ENCODE peak calls at places on chromosome 14, in six cellular contexts. M is lower lobe of right lung; U is adrenal gland; J is pancreas; D is neural progenitor cell; E is CD8-positive, alpha-beta T cell. S is an unnamed sample.

GRCh38 chr14:99182548-99183115 is 89.4 kb downstream of the BCL11B start:
- DNase-seq in M (no peak), U (no peak), J (no peak), D (no peak), E (no peak), S (no peak)

GRCh38 chr14:95527392-95528002 is 7.4 kb upstream of the GLRX5 start:
- DNase-seq in M (no peak), U (peak; percentile 72), J (no peak), D (peak; percentile 40), E (peak; percentile 42), S (peak; percentile 42)

GRCh38 chr14:104898195-104898558 is 26.5 kb upstream of the PLD4 start:
- DNase-seq in M (no peak), U (no peak), J (peak; percentile 9), D (no peak), E (no peak), S (no peak)

GRCh38 chr14:76424359-76424758 is 48.4 kb downstream of the ESRRB start:
- DNase-seq in M (no peak), U (no peak), J (no peak), D (no peak), E (no peak), S (no peak)

GRCh38 chr14:77301103-77301502 is 19.6 kb downstream of the POMT2 start:
- DNase-seq in M (peak; percentile 61), U (peak; percentile 84), J (peak; percentile 75), D (peak; percentile 84), E (peak; percentile 52), S (peak; percentile 78)

GRCh38 chr14:44701563-44702263 is 194.6 kb upstream of the FSCB start:
- DNase-seq in M (no peak), U (no peak), J (no peak), D (peak; percentile 3), E (no peak), S (no peak)

GRCh38 chr14:33647385-33647786 is 303.5 kb downstream of the EGLN3 start:
- DNase-seq in M (no peak), U (peak; percentile 16), J (no peak), D (no peak), E (no peak), S (no peak)

GRCh38 chr14:63290741-63291286 is 27.9 kb downstream of the GPHB5 start:
- DNase-seq in M (no peak), U (no peak), J (no peak), D (peak; percentile 18), E (no peak), S (no peak)

GRCh38 chr14:21399311-21399870 is 15.6 kb upstream of the SUPT16H start:
- DNase-seq in M (no peak), U (no peak), J (no peak), D (no peak), E (no peak), S (no peak)

GRCh38 chr14:61965030-61965745 is 203.0 kb downstream of the SNAPC1 start:
- DNase-seq in M (no peak), U (no peak), J (no peak), D (no peak), E (no peak), S (no peak)

GRCh38 chr14:42533476-42533875 is 926.8 kb downstream of the LRFN5 start:
- DNase-seq in M (no peak), U (no peak), J (no peak), D (no peak), E (no peak), S (no peak)

GRCh38 chr14:42532194-42532593 is 925.5 kb downstream of the LRFN5 start:
- DNase-seq in M (no peak), U (no peak), J (no peak), D (no peak), E (no peak), S (no peak)

GRCh38 chr14:42535397-42535796 is 928.7 kb downstream of the LRFN5 start:
- DNase-seq in M (no peak), U (no peak), J (no peak), D (no peak), E (no peak), S (no peak)
- H3K4me3 ChIP-seq in M (no peak overlapping the region), U (no peak overlapping the region), J (no peak overlapping the region), D (no peak overlapping the region), E (no peak overlapping the region), S (no peak overlapping the region)

DNA sequence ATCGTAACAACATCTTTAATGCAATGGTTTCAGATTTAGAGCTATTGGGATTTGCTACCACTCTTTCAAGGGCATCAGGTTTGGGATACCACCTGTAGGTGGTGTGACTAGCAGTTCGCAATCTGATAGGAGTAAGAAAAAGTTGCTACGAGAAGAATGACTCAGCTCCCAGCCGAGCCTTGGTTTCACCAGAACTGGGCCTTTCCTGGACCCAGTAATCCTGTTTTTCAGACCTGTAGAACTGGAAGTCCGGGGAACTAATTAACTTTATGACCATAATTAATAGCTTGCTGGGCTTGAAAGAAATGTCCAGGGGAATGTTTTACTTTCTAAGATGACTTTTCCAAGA is 770 bp downstream of the ABHD4 start:
- DNase-seq in M (no peak), U (peak; percentile 51), J (peak; percentile 64), D (peak; percentile 22), E (peak; percentile 41), S (peak; percentile 73)
- H3K4me1 ChIP-seq in M (peaks cover 22% of the 10 kb centered on the region), U (peaks cover 33% of the 10 kb centered on the region), J (peaks cover 17% of the 10 kb centered on the region), D (peaks cover 14% of the 10 kb centered on the region), E (peaks cover 22% of the 10 kb centered on the region), S (peaks cover 4% of the 10 kb centered on the region)

GRCh38 chr14:51929920-51930682 is 59.2 kb upstream of the RTRAF start:
- DNase-seq in M (no peak), U (no peak), J (no peak), D (no peak), E (no peak), S (no peak)
- H3K27ac ChIP-seq in M (no peak overlapping the region), U (no peak overlapping the region), J (no peak overlapping the region), D (no peak overlapping the region), E (no peak overlapping the region), S (no peak overlapping the region)

GRCh38 chr14:36520601-36521525 is 831 bp upstream of the NKX2-1 start:
- DNase-seq in M (peak; percentile 79), U (no peak), J (no peak), D (peak; percentile 84), E (no peak), S (peak; percentile 5)
- H3K4me3 ChIP-seq in M (peak overlapping the region; percentile 53), U (no peak overlapping the region), J (peak overlapping the region; percentile 20), D (peak overlapping the region; percentile 5), E (no peak overlapping the region), S (no peak overlapping the region)

GRCh38 chr14:92601131-92601710 is 87.6 kb downstream of the RIN3 start:
- DNase-seq in M (no peak), U (no peak), J (no peak), D (no peak), E (no peak), S (no peak)
- H3K4me1 ChIP-seq in M (peaks cover 30% of the 10 kb centered on the region), U (peaks cover 6% of the 10 kb centered on the region), J (no peaks in the 10 kb centered on the region), D (peaks cover 6% of the 10 kb centered on the region), E (peaks cover 30% of the 10 kb centered on the region), S (no peaks in the 10 kb centered on the region)

S was measured in small intestine.